ENCODE peak calls at places on chromosomes 5 and 9, in ten cellular contexts. G is NCI-H774; W is MCF 10A; T is stimulated activated CD4-positive, alpha-beta T cell treated with anti-CD3 and anti-CD28 coated beads, TNF-alpha, amount 100 ng/mL, for 4 hours; J is kidney epithelial cell; X is left cardiac atrium; B is WTC11; C is HEK293T; F is activated CD4-positive, alpha-beta T cell treated with anti-CD3 and anti-CD28 coated beads, Interleukin-2, amount 10 ng/mL, durations not matched to agents 7 days and 5 days; M is tibial nerve. D is an unnamed sample.

GRCh38 chr5:115461506-115462290 is 82.9 kb downstream of the FEM1C start:
- DNase-seq in X (no peak), M (no peak), C (no peak), W (peak; percentile 51), G (no peak), T (no peak), F (peak; percentile 9), B (no peak), J (no peak), D (no peak)

GRCh38 chr9:36855443-36856315 is 178.4 kb downstream of the PAX5 start:
- DNase-seq in G (no peak), X (no peak), F (peak; percentile 54), T (no peak), C (peak; percentile 51), J (no peak), W (peak; percentile 21), B (peak; percentile 77), M (no peak), D (no peak)

GRCh38 chr5:126503602-126504104 is 80.4 kb downstream of the GRAMD2B start:
- DNase-seq in M (no peak), C (no peak), B (no peak), T (no peak), J (no peak), W (peak; percentile 36), G (no peak), F (no peak), X (peak; percentile 39), D (no peak)

GRCh38 chr5:176169393-176170063 is 68.7 kb upstream of the SIMC1 start:
- DNase-seq in M (no peak), T (no peak), X (no peak), G (no peak), B (no peak), J (no peak), F (no peak), W (no peak), C (no peak), D (no peak)

GRCh38 chr5:28483327-28484025 is 1445.1 kb upstream of the CDH9 start:
- DNase-seq in X (no peak), T (no peak), J (no peak), B (no peak), W (no peak), G (no peak), M (no peak), F (no peak), C (no peak), D (no peak)

GRCh38 chr9:130834371-130835311 is at the start of gene ABL1:
- DNase-seq in G (peak; percentile 76), J (peak; percentile 42), B (peak; percentile 65), X (peak; percentile 77), F (peak; percentile 63), W (peak; percentile 89), C (peak; percentile 65), M (peak; percentile 57), T (peak; percentile 9), D (peak; percentile 65)

GRCh38 chr5:177995691-177996595 is at the start of gene PROP1:
- DNase-seq in F (no peak), M (no peak), X (no peak), B (no peak), W (no peak), J (no peak), C (no peak), T (no peak), G (no peak), D (no peak)

GRCh38 chr9:126114409-126114760 is 212.2 kb upstream of the MVB12B start:
- DNase-seq in W (no peak), G (no peak), C (no peak), J (no peak), B (no peak), X (no peak), T (no peak), M (no peak), F (no peak), D (no peak)

GRCh38 chr5:1523793-1524480 is at the start of gene LPCAT1:
- DNase-seq in T (peak; percentile 58), G (peak; percentile 84), X (peak; percentile 91), C (peak; percentile 94), B (peak; percentile 72), J (no peak), F (peak; percentile 70), M (peak; percentile 46), W (peak; percentile 70), D (peak; percentile 72)

GRCh38 chr5:30605693-30606268 is 587.7 kb upstream of the CDH6 start:
- DNase-seq in C (no peak), W (no peak), J (no peak), X (no peak), G (peak; percentile 82), M (no peak), B (no peak), T (no peak), F (no peak), D (no peak)

GRCh38 chr5:169945831-169946261 is 34.4 kb downstream of the INSYN2B start:
- DNase-seq in C (no peak), W (peak; percentile 68), B (peak; percentile 16), M (no peak), J (peak; percentile 48), F (no peak), X (peak; percentile 37), G (no peak), T (no peak), D (no peak)

GRCh38 chr9:6214903-6215302 is 704 bp upstream of the IL33 start:
- DNase-seq in J (no peak), B (no peak), W (no peak), T (no peak), G (no peak), F (no peak), M (no peak), C (no peak), X (no peak), D (no peak)

GRCh38 chr9:81686614-81687520 is 2.5 kb downstream of the TLE1 start:
- DNase-seq in X (peak; percentile 87), W (peak; percentile 92), F (peak; percentile 17), J (peak; percentile 53), T (no peak), B (peak; percentile 84), G (peak; percentile 75), M (peak; percentile 72), C (peak; percentile 64), D (peak; percentile 13)

GRCh38 chr5:6826756-6827155 is 113.5 kb downstream of the TENT4A start:
- DNase-seq in W (no peak), X (no peak), C (no peak), G (no peak), M (no peak), B (no peak), J (no peak), F (no peak), T (no peak), D (no peak)

GRCh38 chr5:74290634-74291033 is 349.9 kb downstream of the ENC1 start:
- DNase-seq in G (no peak), F (no peak), C (no peak), M (no peak), J (no peak), X (no peak), T (no peak), B (no peak), W (no peak), D (no peak)

GRCh38 chr9:33130501-33130900 is 36.6 kb downstream of the B4GALT1 start:
- DNase-seq in J (no peak), C (no peak), M (no peak), B (no peak), T (no peak), X (no peak), F (no peak), G (no peak), W (peak; percentile 75), D (no peak)

GRCh38 chr5:73619606-73620334 is 6.2 kb upstream of the ARHGEF28 start:
- DNase-seq in G (no peak), B (no peak), J (no peak), F (no peak), C (no peak), W (no peak), M (no peak), T (no peak), X (no peak), D (no peak)

GRCh38 chr9:84750152-84750865 is 80.8 kb downstream of the NTRK2 start:
- DNase-seq in F (no peak), J (no peak), M (no peak), C (no peak), W (peak; percentile 61), G (no peak), T (no peak), X (no peak), B (no peak), D (no peak)

GRCh38 chr5:1757511-1757910 is 42.1 kb downstream of the MRPL36 start:
- DNase-seq in J (no peak), C (no peak), T (no peak), G (no peak), M (peak; percentile 4), B (no peak), W (no peak), X (no peak), F (no peak), D (no peak)

GRCh38 chr5:126364206-126364902 is 58.9 kb upstream of the GRAMD2B start:
- DNase-seq in C (no peak), M (no peak), B (no peak), G (no peak), J (no peak), W (no peak), X (no peak), T (no peak), F (no peak), D (no peak)

GRCh38 chr9:115845648-115846312 is 307.8 kb upstream of the PAPPA start:
- DNase-seq in W (peak; percentile 83), T (no peak), B (no peak), X (no peak), M (no peak), J (peak; percentile 19), C (no peak), G (no peak), F (no peak), D (no peak)

GRCh38 chr9:113476511-113476916 is 13.0 kb downstream of the RGS3 start:
- DNase-seq in X (no peak), J (no peak), C (no peak), B (no peak), W (no peak), G (no peak), T (no peak), M (no peak), F (no peak), D (no peak)

GRCh38 chr5:66849803-66850202 is 253.6 kb downstream of the MAST4 start:
- DNase-seq in F (no peak), C (no peak), G (no peak), X (no peak), W (peak; percentile 78), J (peak; percentile 67), B (no peak), M (no peak), T (no peak), D (no peak)

GRCh38 chr9:33447404-33448158 is at the start of gene AQP3:
- DNase-seq in F (peak; percentile 85), M (peak; percentile 35), G (no peak), C (peak; percentile 83), B (peak; percentile 86), X (peak; percentile 71), J (no peak), W (no peak), T (peak; percentile 56), D (peak; percentile 62)

GRCh38 chr9:98099898-98100297 is 19.1 kb downstream of the TRIM14 start:
- DNase-seq in B (no peak), C (no peak), W (no peak), T (no peak), G (peak; percentile 54), X (no peak), M (no peak), J (no peak), F (peak; percentile 23), D (no peak)